ENCODE peak calls at places on chromosomes 6 and 20, in four cellular contexts. I is NCI-H1092 treated with DMSO at 0.1 percent for 48 hours; F is GM06990; W is CD4-positive, CD25-positive, alpha-beta regulatory T cell. S is an unnamed sample.

GRCh38 chr6:107731422-107732319 is 92.4 kb downstream of the SCML4 start:
- DNase-seq in F (no peak), I (no peak), W (no peak), S (no peak)

GRCh38 chr20:20181322-20181721 is 129.0 kb downstream of the CFAP61 start:
- DNase-seq in I (no peak), F (no peak), W (no peak), S (no peak)

GRCh38 chr6:79048611-79049010 is 29.4 kb downstream of the PHIP start:
- DNase-seq in I (no peak), F (no peak), W (peak; percentile 30), S (peak; percentile 23)

GRCh38 chr6:96907498-96907897 is 9.8 kb upstream of the NDUFAF4 start:
- DNase-seq in W (peak; percentile 67), F (no peak), I (no peak), S (no peak)

GRCh38 chr6:116426551-116426950 is 34.6 kb upstream of the CALHM6 start:
- DNase-seq in W (no peak), F (no peak), I (no peak), S (no peak)

GRCh38 chr6:40947876-40948514 is 91.0 kb downstream of the UNC5CL start:
- DNase-seq in W (peak; percentile 24), I (no peak), F (no peak), S (peak; percentile 68)

GRCh38 chr6:68778356-68779020 is 143.4 kb downstream of the ADGRB3 start:
- DNase-seq in F (no peak), I (peak; percentile 61), W (peak; percentile 2), S (peak; percentile 39)

GRCh38 chr6:158377866-158378265 is 65.6 kb downstream of the TULP4 start:
- DNase-seq in W (no peak), F (no peak), I (no peak), S (no peak)

GRCh38 chr6:158770948-158771347 is 48.2 kb downstream of the EZR start:
- DNase-seq in W (no peak), F (no peak), I (no peak), S (no peak)

GRCh38 chr6:50966532-50966931 is 147.9 kb downstream of the TFAP2B start:
- DNase-seq in I (no peak), W (no peak), F (peak; percentile 29), S (no peak)

GRCh38 chr20:20641783-20642182 is 70.7 kb downstream of the RALGAPA2 start:
- DNase-seq in F (no peak), I (no peak), W (no peak), S (no peak)

GRCh38 chr20:4195499-4195898 is 180.1 kb upstream of the RNF24 start:
- DNase-seq in I (no peak), W (no peak), F (no peak), S (no peak)

GRCh38 chr6:138571174-138571573 is 71.9 kb upstream of the NHSL1 start:
- DNase-seq in W (no peak), F (no peak), I (peak; percentile 23), S (no peak)

GRCh38 chr6:56949925-56950495 is 4.9 kb upstream of the BEND6 start:
- DNase-seq in F (no peak), I (no peak), W (no peak), S (no peak)

GRCh38 chr6:127515234-127515793 is 3.8 kb downstream of the MTCL3 start:
- DNase-seq in W (no peak), I (peak; percentile 58), F (no peak), S (no peak)

GRCh38 chr20:10531848-10532247 is 96.7 kb downstream of the SLX4IP start:
- DNase-seq in W (no peak), I (no peak), F (no peak), S (no peak)

GRCh38 chr20:33719989-33720709 is at the start of gene PXMP4:
- DNase-seq in I (peak; percentile 99), W (peak; percentile 98), F (peak; percentile 88), S (peak; percentile 99)

GRCh38 chr20:63456429-63457284 is 15.8 kb downstream of the KCNQ2 start:
- DNase-seq in W (no peak), F (no peak), I (no peak), S (no peak)

GRCh38 chr20:61848851-61849250 is 216.8 kb downstream of the TAF4 start:
- DNase-seq in F (no peak), I (no peak), W (no peak), S (no peak)

S was measured in A172.